ENCODE peak calls at places on chromosomes 1 and 21, in five cellular contexts. Y, Z, G, S and O are unnamed samples.
A peak's percentile ranks its signal among the peaks of the same experiment; 100 is the strongest.

GRCh38 chr1:214416417-214417212 is 134.8 kb downstream of the PTPN14 start:
- DNase-seq in Y (no peak), Z (no peak), G (no peak), S (no peak), O (no peak)

GRCh38 chr1:201483373-201483949 is 14.5 kb upstream of the PHLDA3 start:
- DNase-seq in Y (no peak), Z (no peak), G (no peak), S (no peak), O (no peak)

GRCh38 chr21:38938343-38938742 is 132.6 kb downstream of the ETS2 start:
- DNase-seq in Y (no peak), Z (no peak), G (no peak), S (no peak), O (no peak)

GRCh38 chr1:181094813-181095212 is 6.3 kb downstream of the IER5 start:
- DNase-seq in Y (peak; percentile 76), Z (peak; percentile 16), G (no peak), S (no peak), O (no peak)

GRCh38 chr1:228015276-228016180 is 8.7 kb downstream of the WNT3A start:
- DNase-seq in Y (no peak), Z (no peak), G (no peak), S (no peak), O (peak; percentile 33)

GRCh38 chr1:58781541-58782307 is 2.1 kb downstream of the JUN start:
- DNase-seq in Y (peak; percentile 90), Z (peak; percentile 61), G (peak; percentile 54), S (peak; percentile 70), O (peak; percentile 70)

GRCh38 chr21:42250422-42251403 is 31.8 kb downstream of the ABCG1 start:
- DNase-seq in Y (no peak), Z (no peak), G (no peak), S (no peak), O (no peak)

GRCh38 chr1:33268927-33269610 is 12.8 kb downstream of the ZNF362 start:
- DNase-seq in Y (no peak), Z (no peak), G (no peak), S (no peak), O (peak; percentile 51)

GRCh38 chr1:183812686-183813569 is 8.0 kb downstream of the RGL1 start:
- DNase-seq in Y (no peak), Z (no peak), G (no peak), S (no peak), O (peak; percentile 47)

GRCh38 chr1:241401156-241401555 is 44.2 kb upstream of the RGS7 start:
- DNase-seq in Y (no peak), Z (no peak), G (no peak), S (no peak), O (no peak)

GRCh38 chr1:228825840-228826484 is 90.7 kb downstream of the RHOU start:
- DNase-seq in Y (no peak), Z (no peak), G (peak; percentile 22), S (peak; percentile 27), O (no peak)

GRCh38 chr1:60621524-60621923 is 460.8 kb upstream of the NFIA start:
- DNase-seq in Y (no peak), Z (no peak), G (no peak), S (no peak), O (no peak)

GRCh38 chr1:29197590-29197924 is 15.9 kb upstream of the SRSF4 start:
- DNase-seq in Y (peak; percentile 69), Z (no peak), G (peak; percentile 46), S (peak; percentile 52), O (no peak)

GRCh38 chr1:24481098-24481497 is 21.5 kb upstream of the RCAN3 start:
- DNase-seq in Y (no peak), Z (peak; percentile 7), G (no peak), S (peak; percentile 64), O (no peak)

GRCh38 chr1:8903908-8904650 is 25.6 kb upstream of the ENO1 start:
- DNase-seq in Y (peak; percentile 74), Z (peak; percentile 64), G (peak; percentile 76), S (no peak), O (peak; percentile 87)

GRCh38 chr1:109777980-109778625 is 14.4 kb upstream of the EPS8L3 start:
- DNase-seq in Y (peak; percentile 60), Z (no peak), G (no peak), S (no peak), O (peak; percentile 48)

GRCh38 chr1:117147341-117147831 is 25.8 kb upstream of the TRIM45 start:
- DNase-seq in Y (no peak), Z (no peak), G (no peak), S (no peak), O (no peak)

GRCh38 chr1:63704443-63704842 is 69.4 kb upstream of the ROR1 start:
- DNase-seq in Y (peak; percentile 39), Z (no peak), G (no peak), S (no peak), O (no peak)

GRCh38 chr1:32869844-32870614 is 683 bp downstream of the FNDC5 start:
- DNase-seq in Y (no peak), Z (no peak), G (no peak), S (peak; percentile 47), O (no peak)

GRCh38 chr1:30840904-30841598 is 67.5 kb downstream of the SDC3 start:
- DNase-seq in Y (no peak), Z (no peak), G (peak; percentile 43), S (no peak), O (no peak)

GRCh38 chr1:18608534-18608933 is 22.1 kb upstream of the PAX7 start:
- DNase-seq in Y (no peak), Z (no peak), G (no peak), S (no peak), O (no peak)

GRCh38 chr1:226688056-226688748 is 50.9 kb downstream of the ITPKB start:
- DNase-seq in Y (peak; percentile 59), Z (no peak), G (no peak), S (no peak), O (no peak)

GRCh38 chr1:178294654-178295053 is 200.8 kb downstream of the RASAL2 start:
- DNase-seq in Y (no peak), Z (no peak), G (no peak), S (no peak), O (no peak)

GRCh38 chr1:236142358-236143103 is at the start of gene GPR137B:
- DNase-seq in Y (no peak), Z (peak; percentile 26), G (no peak), S (peak; percentile 71), O (peak; percentile 48)

GRCh38 chr1:161188381-161188780 is 10.5 kb downstream of the ADAMTS4 start:
- DNase-seq in Y (no peak), Z (no peak), G (no peak), S (no peak), O (no peak)
- H3K4me1 ChIP-seq in Y (no peaks in the 10 kb centered on the region), Z (peaks cover 37% of the 10 kb centered on the region), G (peaks cover 5% of the 10 kb centered on the region), S (peaks cover 60% of the 10 kb centered on the region), O (peaks cover 9% of the 10 kb centered on the region)

GRCh38 chr1:68329096-68329835 is 96.9 kb upstream of the WLS start:
- DNase-seq in Y (no peak), Z (no peak), G (no peak), S (no peak), O (no peak)
- H3K4me1 ChIP-seq in Y (peaks cover 12% of the 10 kb centered on the region), Z (peaks cover 5% of the 10 kb centered on the region), G (no peaks in the 10 kb centered on the region), S (no peaks in the 10 kb centered on the region), O (no peaks in the 10 kb centered on the region)

DNA sequence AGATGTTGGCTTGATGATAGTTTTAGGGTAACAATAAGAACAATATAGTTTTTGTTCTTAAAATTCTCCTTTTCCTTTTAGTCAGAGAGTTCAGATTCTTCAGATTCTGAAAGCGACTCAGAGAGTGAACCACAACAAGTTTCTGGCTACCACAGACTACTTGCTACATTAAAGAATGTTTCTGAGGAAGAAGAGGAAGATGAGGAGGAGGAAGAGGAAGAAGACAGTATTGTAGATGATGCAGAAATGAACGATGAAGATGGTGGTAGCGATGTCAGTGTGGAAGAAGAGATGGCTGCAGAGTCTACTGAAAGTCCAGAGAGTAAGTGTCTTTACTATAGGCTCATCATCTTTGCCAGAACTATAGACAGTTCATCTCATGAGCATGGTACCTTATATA is 3.0 kb downstream of the UTP25 start:
- DNase-seq in Y (no peak), Z (no peak), G (no peak), S (no peak), O (no peak)
- H3K4me1 ChIP-seq in Y (peaks cover 14% of the 10 kb centered on the region), Z (no peaks in the 10 kb centered on the region), G (no peaks in the 10 kb centered on the region), S (peaks cover 20% of the 10 kb centered on the region), O (no peaks in the 10 kb centered on the region)

DNA sequence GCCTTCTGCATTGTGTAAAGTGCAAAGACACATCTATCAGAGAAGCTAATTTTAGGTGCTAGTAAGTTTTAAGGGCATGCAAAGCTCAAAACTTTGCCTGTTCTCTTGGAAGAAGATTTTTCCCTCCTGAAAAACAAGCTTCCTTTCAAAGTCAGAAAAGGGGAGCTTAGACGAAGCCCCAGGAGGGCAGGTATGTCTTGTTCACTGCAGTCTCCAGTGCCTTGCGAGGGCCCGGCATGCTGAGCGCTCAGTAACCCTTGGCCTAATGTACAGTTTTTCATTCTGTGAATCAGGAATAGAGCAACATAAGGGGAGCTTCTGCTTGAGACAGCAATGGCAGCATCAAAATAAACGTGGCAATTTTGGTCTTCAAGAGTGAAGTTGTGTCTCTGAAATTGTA is 35.0 kb downstream of the GALNT2 start:
- DNase-seq in Y (no peak), Z (no peak), G (no peak), S (no peak), O (no peak)
- H3K4me1 ChIP-seq in Y (peaks cover 55% of the 10 kb centered on the region), Z (peaks cover 36% of the 10 kb centered on the region), G (peaks cover 14% of the 10 kb centered on the region), S (peaks cover 31% of the 10 kb centered on the region), O (peaks cover 49% of the 10 kb centered on the region)

GRCh38 chr1:42927274-42927841 is 31.3 kb downstream of the SLC2A1 start:
- DNase-seq in Y (no peak), Z (no peak), G (no peak), S (no peak), O (no peak)
- H3K4me1 ChIP-seq in Y (peaks cover 12% of the 10 kb centered on the region), Z (peaks cover 7% of the 10 kb centered on the region), G (no peaks in the 10 kb centered on the region), S (peaks cover 44% of the 10 kb centered on the region), O (no peaks in the 10 kb centered on the region)